ENCODE peak calls at places on chromosomes 12 and 14, in nine cellular contexts. One of them, this sample, is unnamed.

GRCh38 chr14:77151245-77151644 is 9.7 kb upstream of the ZDHHC22 start:
- DNase-seq in testis: peak
- DNase-seq in GM12878: no peak
- DNase-seq in HL-60: no peak
- DNase-seq in AG04450: no peak
- DNase-seq in astrocyte: no peak
- DNase-seq in brain microvascular endothelial cell: no peak
- DNase-seq in CD8-positive, alpha-beta memory T cell: no peak
- DNase-seq in A549: peak
- DNase-seq in this sample: no peak

GRCh38 chr12:1773937-1774655 is 46.3 kb upstream of the LRTM2 start:
- DNase-seq in astrocyte: no peak
- DNase-seq in GM12878: no peak
- DNase-seq in brain microvascular endothelial cell: no peak
- DNase-seq in HL-60: no peak
- DNase-seq in testis: no peak
- DNase-seq in AG04450: no peak
- DNase-seq in A549: no peak
- DNase-seq in CD8-positive, alpha-beta memory T cell: no peak
- DNase-seq in this sample: no peak

GRCh38 chr12:115570271-115570777 is 707.2 kb downstream of the MED13L start:
- DNase-seq in brain microvascular endothelial cell: peak
- DNase-seq in CD8-positive, alpha-beta memory T cell: no peak
- DNase-seq in testis: no peak
- DNase-seq in GM12878: no peak
- DNase-seq in astrocyte: peak
- DNase-seq in HL-60: no peak
- DNase-seq in AG04450: peak
- DNase-seq in A549: peak
- DNase-seq in this sample: no peak

GRCh38 chr12:41515953-41516352 is 327.8 kb downstream of the PDZRN4 start:
- DNase-seq in GM12878: no peak
- DNase-seq in A549: no peak
- DNase-seq in brain microvascular endothelial cell: no peak
- DNase-seq in testis: no peak
- DNase-seq in CD8-positive, alpha-beta memory T cell: no peak
- DNase-seq in AG04450: no peak
- DNase-seq in HL-60: no peak
- DNase-seq in astrocyte: no peak
- DNase-seq in this sample: no peak

GRCh38 chr14:80549141-80549540 is 337.8 kb upstream of the DIO2 start:
- DNase-seq in GM12878: no peak
- DNase-seq in CD8-positive, alpha-beta memory T cell: no peak
- DNase-seq in A549: no peak
- DNase-seq in AG04450: no peak
- DNase-seq in HL-60: no peak
- DNase-seq in brain microvascular endothelial cell: no peak
- DNase-seq in astrocyte: no peak
- DNase-seq in testis: peak
- DNase-seq in this sample: no peak

GRCh38 chr14:81559385-81559784 is 25.7 kb upstream of the SEL1L start:
- DNase-seq in HL-60: peak
- DNase-seq in CD8-positive, alpha-beta memory T cell: no peak
- DNase-seq in astrocyte: no peak
- DNase-seq in GM12878: no peak
- DNase-seq in A549: no peak
- DNase-seq in AG04450: no peak
- DNase-seq in brain microvascular endothelial cell: no peak
- DNase-seq in testis: no peak
- DNase-seq in this sample: no peak

GRCh38 chr12:32400114-32400672 is 835 bp downstream of the FGD4 start:
- DNase-seq in GM12878: no peak
- DNase-seq in brain microvascular endothelial cell: no peak
- DNase-seq in testis: no peak
- DNase-seq in HL-60: no peak
- DNase-seq in AG04450: no peak
- DNase-seq in astrocyte: no peak
- DNase-seq in A549: peak
- DNase-seq in CD8-positive, alpha-beta memory T cell: no peak
- DNase-seq in this sample: no peak

GRCh38 chr12:111842556-111843396 is 748 bp downstream of the MAPKAPK5 start:
- DNase-seq in brain microvascular endothelial cell: no peak
- DNase-seq in AG04450: no peak
- DNase-seq in astrocyte: no peak
- DNase-seq in HL-60: peak
- DNase-seq in CD8-positive, alpha-beta memory T cell: no peak
- DNase-seq in testis: peak
- DNase-seq in GM12878: no peak
- DNase-seq in A549: peak
- DNase-seq in this sample: no peak

GRCh38 chr12:73225941-73226340 is 953.8 kb downstream of the TRHDE start:
- DNase-seq in GM12878: no peak
- DNase-seq in testis: no peak
- DNase-seq in astrocyte: no peak
- DNase-seq in A549: no peak
- DNase-seq in brain microvascular endothelial cell: no peak
- DNase-seq in HL-60: no peak
- DNase-seq in AG04450: no peak
- DNase-seq in CD8-positive, alpha-beta memory T cell: no peak
- DNase-seq in this sample: no peak

GRCh38 chr14:102419716-102420115 is 57.0 kb downstream of the TECPR2 start:
- DNase-seq in GM12878: no peak
- DNase-seq in CD8-positive, alpha-beta memory T cell: no peak
- DNase-seq in A549: no peak
- DNase-seq in AG04450: no peak
- DNase-seq in astrocyte: no peak
- DNase-seq in testis: no peak
- DNase-seq in brain microvascular endothelial cell: no peak
- DNase-seq in HL-60: no peak
- DNase-seq in this sample: no peak

GRCh38 chr14:102418853-102419240 is 56.1 kb downstream of the TECPR2 start:
- DNase-seq in testis: no peak
- DNase-seq in A549: no peak
- DNase-seq in brain microvascular endothelial cell: no peak
- DNase-seq in HL-60: no peak
- DNase-seq in CD8-positive, alpha-beta memory T cell: no peak
- DNase-seq in AG04450: no peak
- DNase-seq in GM12878: no peak
- DNase-seq in astrocyte: no peak
- DNase-seq in this sample: no peak

GRCh38 chr14:102424520-102424919 is 61.8 kb downstream of the TECPR2 start:
- DNase-seq in CD8-positive, alpha-beta memory T cell: no peak
- DNase-seq in AG04450: no peak
- DNase-seq in HL-60: no peak
- DNase-seq in testis: peak
- DNase-seq in brain microvascular endothelial cell: no peak
- DNase-seq in astrocyte: no peak
- DNase-seq in GM12878: no peak
- DNase-seq in A549: no peak
- DNase-seq in this sample: no peak

GRCh38 chr14:102419276-102419675 is 56.5 kb downstream of the TECPR2 start:
- DNase-seq in CD8-positive, alpha-beta memory T cell: no peak
- DNase-seq in AG04450: no peak
- DNase-seq in astrocyte: no peak
- DNase-seq in brain microvascular endothelial cell: no peak
- DNase-seq in A549: no peak
- DNase-seq in HL-60: no peak
- DNase-seq in testis: no peak
- DNase-seq in GM12878: no peak
- DNase-seq in this sample: no peak

DNA sequence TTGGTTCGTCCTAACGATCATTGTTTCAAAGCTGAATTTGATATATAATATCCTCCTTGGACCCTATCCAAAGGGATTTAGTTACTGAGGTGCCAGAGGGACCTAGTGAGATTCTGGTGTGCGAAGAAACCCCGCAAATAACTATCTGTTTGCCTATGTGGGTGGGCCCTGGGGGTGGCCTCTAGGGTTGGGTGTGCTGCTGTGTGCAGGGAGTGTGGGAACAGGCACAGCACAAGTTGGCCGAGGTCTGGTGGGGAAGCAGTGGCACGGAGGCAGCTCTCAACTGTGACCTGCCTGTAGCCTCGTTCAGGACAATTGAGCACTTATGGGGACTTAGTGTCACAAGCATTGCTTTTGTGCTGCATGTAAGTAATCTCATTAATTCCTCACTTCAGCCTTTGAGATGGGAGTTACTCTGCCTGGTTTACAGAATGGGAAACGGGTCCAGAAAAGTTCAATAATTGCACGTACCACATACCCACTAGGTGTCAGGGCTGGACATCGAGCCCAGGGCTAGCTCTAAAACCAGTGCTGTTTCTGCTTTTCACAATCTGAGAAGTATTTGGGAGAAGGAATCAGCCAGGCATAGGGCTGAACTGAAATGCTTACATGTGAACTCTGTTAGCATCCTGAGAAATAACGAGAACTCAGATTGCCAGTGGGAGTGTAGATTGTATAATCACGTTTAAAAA is 58.8 kb downstream of the TECPR2 start:
- DNase-seq in astrocyte: no peak
- DNase-seq in HL-60: no peak
- DNase-seq in CD8-positive, alpha-beta memory T cell: no peak
- DNase-seq in GM12878: no peak
- DNase-seq in AG04450: no peak
- DNase-seq in brain microvascular endothelial cell: no peak
- DNase-seq in A549: no peak
- DNase-seq in testis: peak
- DNase-seq in this sample: no peak
- H3K27ac ChIP-seq in astrocyte: no peak
- H3K27ac ChIP-seq in HL-60: no peak
- H3K27ac ChIP-seq in CD8-positive, alpha-beta memory T cell: no peak
- H3K27ac ChIP-seq in GM12878: no peak
- H3K27ac ChIP-seq in AG04450: no peak
- H3K27ac ChIP-seq in brain microvascular endothelial cell: no peak
- H3K27ac ChIP-seq in A549: no peak
- H3K27ac ChIP-seq in testis: no peak
- H3K27ac ChIP-seq in this sample: no peak

GRCh38 chr12:52191841-52192791 is at the start of gene KRT80:
- DNase-seq in HL-60: peak
- DNase-seq in GM12878: no peak
- DNase-seq in brain microvascular endothelial cell: peak
- DNase-seq in CD8-positive, alpha-beta memory T cell: no peak
- DNase-seq in astrocyte: peak
- DNase-seq in A549: peak
- DNase-seq in AG04450: peak
- DNase-seq in testis: peak
- DNase-seq in this sample: no peak
- H3K27ac ChIP-seq in HL-60: peak
- H3K27ac ChIP-seq in GM12878: no peak
- H3K27ac ChIP-seq in brain microvascular endothelial cell: peak
- H3K27ac ChIP-seq in CD8-positive, alpha-beta memory T cell: no peak
- H3K27ac ChIP-seq in astrocyte: peak
- H3K27ac ChIP-seq in A549: peak
- H3K27ac ChIP-seq in AG04450: peak
- H3K27ac ChIP-seq in testis: peak
- H3K27ac ChIP-seq in this sample: no peak

DNA sequence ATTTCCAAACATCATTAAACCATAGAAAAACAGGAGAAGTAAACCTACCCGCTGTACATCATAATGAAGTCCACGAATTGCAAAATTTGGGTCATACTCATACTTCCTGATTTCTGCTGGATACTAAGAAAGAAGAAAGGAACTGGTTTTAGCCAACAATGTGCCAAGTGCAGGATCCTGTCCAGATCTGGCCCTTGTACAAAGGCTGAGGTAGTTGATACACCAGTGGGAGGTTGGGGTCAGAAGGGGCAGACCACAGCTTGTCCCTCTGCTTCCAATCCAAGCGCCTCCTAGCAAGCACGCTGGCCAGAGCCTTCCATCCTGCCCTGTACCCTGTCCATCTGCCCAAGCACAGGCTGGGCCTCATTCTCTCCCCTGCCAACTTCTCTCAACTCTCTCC is 34.2 kb downstream of the NT5DC3 start:
- DNase-seq in AG04450: no peak
- DNase-seq in HL-60: peak
- DNase-seq in GM12878: no peak
- DNase-seq in brain microvascular endothelial cell: no peak
- DNase-seq in A549: no peak
- DNase-seq in CD8-positive, alpha-beta memory T cell: no peak
- DNase-seq in testis: no peak
- DNase-seq in astrocyte: peak
- DNase-seq in this sample: no peak
- H3K27ac ChIP-seq in AG04450: no peak
- H3K27ac ChIP-seq in HL-60: peak
- H3K27ac ChIP-seq in GM12878: no peak
- H3K27ac ChIP-seq in brain microvascular endothelial cell: no peak
- H3K27ac ChIP-seq in A549: peak
- H3K27ac ChIP-seq in CD8-positive, alpha-beta memory T cell: no peak
- H3K27ac ChIP-seq in testis: no peak
- H3K27ac ChIP-seq in astrocyte: no peak
- H3K27ac ChIP-seq in this sample: no peak

GRCh38 chr12:62754706-62755105 is 180.2 kb downstream of the PPM1H start:
- DNase-seq in testis: no peak
- DNase-seq in CD8-positive, alpha-beta memory T cell: no peak
- DNase-seq in astrocyte: no peak
- DNase-seq in A549: no peak
- DNase-seq in brain microvascular endothelial cell: no peak
- DNase-seq in GM12878: no peak
- DNase-seq in HL-60: no peak
- DNase-seq in AG04450: no peak
- DNase-seq in this sample: no peak

GRCh38 chr12:62761658-62762057 is 173.3 kb downstream of the PPM1H start:
- DNase-seq in astrocyte: no peak
- DNase-seq in GM12878: no peak
- DNase-seq in HL-60: no peak
- DNase-seq in brain microvascular endothelial cell: no peak
- DNase-seq in CD8-positive, alpha-beta memory T cell: no peak
- DNase-seq in testis: no peak
- DNase-seq in AG04450: no peak
- DNase-seq in A549: no peak
- DNase-seq in this sample: no peak

GRCh38 chr12:62757048-62757447 is 177.9 kb downstream of the PPM1H start:
- DNase-seq in HL-60: no peak
- DNase-seq in AG04450: no peak
- DNase-seq in testis: no peak
- DNase-seq in brain microvascular endothelial cell: no peak
- DNase-seq in CD8-positive, alpha-beta memory T cell: no peak
- DNase-seq in GM12878: no peak
- DNase-seq in A549: no peak
- DNase-seq in astrocyte: no peak
- DNase-seq in this sample: no peak

GRCh38 chr12:62760779-62761178 is 174.2 kb downstream of the PPM1H start:
- DNase-seq in AG04450: no peak
- DNase-seq in CD8-positive, alpha-beta memory T cell: no peak
- DNase-seq in astrocyte: peak
- DNase-seq in testis: no peak
- DNase-seq in GM12878: no peak
- DNase-seq in A549: peak
- DNase-seq in brain microvascular endothelial cell: peak
- DNase-seq in HL-60: no peak
- DNase-seq in this sample: no peak

DNA sequence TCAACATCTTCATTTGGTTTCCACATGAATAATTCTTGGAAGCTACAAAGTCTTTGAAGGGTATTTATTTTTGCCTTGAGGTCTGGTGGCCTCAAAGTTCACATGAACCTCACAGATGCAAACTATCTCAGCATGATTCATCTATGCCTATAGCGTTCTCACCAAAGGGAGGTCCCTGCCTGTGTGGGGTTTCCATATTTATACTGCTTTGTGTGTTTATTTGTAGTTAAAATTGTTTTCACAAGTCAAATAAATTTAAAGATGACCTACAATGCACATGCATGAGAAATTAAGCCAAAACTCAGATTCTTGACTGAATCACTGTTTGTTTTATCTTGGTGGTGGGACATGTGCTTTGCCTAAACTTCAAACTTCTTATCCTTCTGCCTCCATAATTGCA is 176.7 kb downstream of the PPM1H start:
- DNase-seq in GM12878: no peak
- DNase-seq in A549: peak
- DNase-seq in brain microvascular endothelial cell: peak
- DNase-seq in AG04450: peak
- DNase-seq in astrocyte: peak
- DNase-seq in testis: no peak
- DNase-seq in HL-60: no peak
- DNase-seq in CD8-positive, alpha-beta memory T cell: no peak
- DNase-seq in this sample: no peak
- H3K27ac ChIP-seq in GM12878: no peak
- H3K27ac ChIP-seq in A549: peak
- H3K27ac ChIP-seq in brain microvascular endothelial cell: no peak
- H3K27ac ChIP-seq in AG04450: no peak
- H3K27ac ChIP-seq in astrocyte: peak
- H3K27ac ChIP-seq in testis: no peak
- H3K27ac ChIP-seq in HL-60: no peak
- H3K27ac ChIP-seq in CD8-positive, alpha-beta memory T cell: no peak
- H3K27ac ChIP-seq in this sample: no peak